ENCODE peak calls at places on chromosomes 5 and 9, in ten cellular contexts. F, D, Y, R, Z, V, U, X, P and S are unnamed samples. For H3K27me3 and H3K9me3, the result is how much of the 10 kb centered on the place peaks cover.

GRCh38 chr9:6923081-6923480 is 165.3 kb downstream of the KDM4C start:
- DNase-seq in F (peak), D (no peak), Y (no peak), R (no peak), Z (no peak), V (no peak), U (no peak), X (no peak), P (no peak), S (no peak)

GRCh38 chr5:120771181-120771580 is 307.1 kb downstream of the PRR16 start:
- DNase-seq in F (no peak), D (no peak), Y (peak), R (no peak), Z (peak), V (no peak), U (no peak), X (no peak), P (no peak), S (no peak)

GRCh38 chr9:121551985-121552753 is 52.5 kb upstream of the GGTA1 start:
- DNase-seq in F (no peak), D (no peak), Y (no peak), R (no peak), Z (peak), V (no peak), U (no peak), X (no peak), P (no peak), S (peak)

GRCh38 chr9:2027761-2028160 is 12.6 kb downstream of the SMARCA2 start:
- DNase-seq in F (no peak), D (no peak), Y (no peak), R (no peak), Z (peak), V (no peak), U (no peak), X (no peak), P (no peak), S (no peak)

GRCh38 chr5:53323943-53324642 is 156.3 kb upstream of the FST start:
- DNase-seq in F (no peak), D (no peak), Y (peak), R (no peak), Z (no peak), V (no peak), U (no peak), X (no peak), P (peak), S (no peak)

GRCh38 chr5:62626534-62626933 is 47.9 kb downstream of the LRRC70 start:
- DNase-seq in F (no peak), D (no peak), Y (no peak), R (no peak), Z (no peak), V (no peak), U (no peak), X (no peak), P (no peak), S (no peak)

GRCh38 chr9:123415593-123415930 is 59.6 kb downstream of the CRB2 start:
- DNase-seq in F (no peak), D (no peak), Y (no peak), R (no peak), Z (no peak), V (no peak), U (no peak), X (no peak), P (no peak), S (no peak)

GRCh38 chr9:136372561-136373299 is 739 bp downstream of the CARD9 start:
- DNase-seq in F (peak), D (peak), Y (peak), R (peak), Z (peak), V (no peak), U (no peak), X (peak), P (peak), S (peak)

GRCh38 chr9:22005083-22005699 is 3.9 kb downstream of the CDKN2B start:
- DNase-seq in F (peak), D (no peak), Y (peak), R (no peak), Z (no peak), V (no peak), U (no peak), X (no peak), P (no peak), S (no peak)

GRCh38 chr9:134854541-134854981 is 26.0 kb upstream of the FCN2 start:
- DNase-seq in F (no peak), D (no peak), Y (no peak), R (peak), Z (no peak), V (no peak), U (no peak), X (no peak), P (no peak), S (no peak)

GRCh38 chr5:168030911-168031310 is 260.5 kb upstream of the WWC1 start:
- DNase-seq in F (no peak), D (no peak), Y (no peak), R (no peak), Z (no peak), V (no peak), U (no peak), X (no peak), P (no peak), S (no peak)

GRCh38 chr5:54807421-54807820 is 178.0 kb downstream of the ESM1 start:
- DNase-seq in F (peak), D (no peak), Y (peak), R (no peak), Z (peak), V (no peak), U (no peak), X (peak), P (peak), S (no peak)

GRCh38 chr5:135467051-135467625 is 15.0 kb upstream of the TIFAB start:
- DNase-seq in F (no peak), D (no peak), Y (no peak), R (no peak), Z (no peak), V (no peak), U (no peak), X (no peak), P (no peak), S (no peak)

GRCh38 chr5:90932052-90932699 is 373.6 kb downstream of the ADGRV1 start:
- DNase-seq in F (peak), D (no peak), Y (peak), R (no peak), Z (peak), V (peak), U (peak), X (peak), P (peak), S (peak)

GRCh38 chr9:8451146-8451545 is 651.6 kb upstream of the DMAC1 start:
- DNase-seq in F (no peak), D (no peak), Y (no peak), R (no peak), Z (no peak), V (no peak), U (no peak), X (no peak), P (no peak), S (no peak)

GRCh38 chr9:132806306-132806705 is 71.8 kb downstream of the AK8 start:
- DNase-seq in F (no peak), D (no peak), Y (no peak), R (no peak), Z (no peak), V (no peak), U (no peak), X (no peak), P (no peak), S (no peak)

GRCh38 chr9:136944094-136944518 is 432 bp downstream of the FBXW5 start:
- DNase-seq in F (peak), D (no peak), Y (peak), R (no peak), Z (peak), V (peak), U (no peak), X (peak), P (peak), S (no peak)

GRCh38 chr5:53362521-53362941 is 117.9 kb upstream of the FST start:
- DNase-seq in F (peak), D (no peak), Y (peak), R (no peak), Z (peak), V (no peak), U (no peak), X (peak), P (peak), S (peak)

GRCh38 chr9:72557549-72557948 is 36.1 kb downstream of the TMC1 start:
- DNase-seq in F (peak), D (no peak), Y (peak), R (no peak), Z (peak), V (no peak), U (peak), X (peak), P (peak), S (peak)

GRCh38 chr5:113375492-113376060 is 59.2 kb downstream of the TSSK1B start:
- DNase-seq in F (no peak), D (peak), Y (no peak), R (no peak), Z (no peak), V (no peak), U (no peak), X (no peak), P (no peak), S (no peak)

GRCh38 chr9:76373173-76373771 is 21.0 kb downstream of the RFK start:
- DNase-seq in F (peak), D (peak), Y (peak), R (no peak), Z (peak), V (no peak), U (no peak), X (peak), P (no peak), S (peak)

GRCh38 chr9:87722393-87722792 is 3.5 kb upstream of the CTSL start:
- DNase-seq in F (no peak), D (peak), Y (no peak), R (no peak), Z (no peak), V (no peak), U (no peak), X (no peak), P (no peak), S (no peak)

GRCh38 chr9:17810728-17811634 is 232.1 kb downstream of the SH3GL2 start:
- DNase-seq in F (peak), D (peak), Y (peak), R (no peak), Z (peak), V (no peak), U (peak), X (peak), P (peak), S (peak)

GRCh38 chr5:44943637-44944036 is 134.9 kb downstream of the MRPS30 start:
- DNase-seq in F (no peak), D (no peak), Y (no peak), R (no peak), Z (peak), V (no peak), U (no peak), X (peak), P (no peak), S (no peak)

GRCh38 chr9:116837038-116837998 is 150.2 kb downstream of the TRIM32 start:
- DNase-seq in F (no peak), D (no peak), Y (no peak), R (no peak), Z (no peak), V (no peak), U (no peak), X (no peak), P (peak), S (no peak)

GRCh38 chr5:102946971-102947370 is 173.0 kb downstream of the GIN1 start:
- DNase-seq in F (no peak), D (peak), Y (no peak), R (no peak), Z (no peak), V (no peak), U (no peak), X (no peak), P (no peak), S (peak)

GRCh38 chr5:125227333-125228075 is 481.1 kb upstream of the ZNF608 start:
- DNase-seq in F (peak), D (no peak), Y (peak), R (no peak), Z (peak), V (no peak), U (peak), X (peak), P (peak), S (peak)

GRCh38 chr9:27540537-27540936 is 10.9 kb upstream of the MOB3B start:
- DNase-seq in F (peak), D (no peak), Y (peak), R (no peak), Z (no peak), V (no peak), U (no peak), X (peak), P (peak), S (no peak)

GRCh38 chr5:9324348-9325056 is 221.4 kb downstream of the SEMA5A start:
- DNase-seq in F (peak), D (no peak), Y (peak), R (no peak), Z (no peak), V (no peak), U (no peak), X (peak), P (no peak), S (no peak)

GRCh38 chr5:56585466-56585865 is 229.9 kb upstream of the MAP3K1 start:
- DNase-seq in F (peak), D (no peak), Y (peak), R (no peak), Z (peak), V (no peak), U (no peak), X (peak), P (peak), S (peak)

GRCh38 chr5:75617746-75618352 is 6.6 kb downstream of the ANKDD1B start:
- DNase-seq in F (peak), D (no peak), Y (no peak), R (no peak), Z (no peak), V (no peak), U (no peak), X (no peak), P (no peak), S (no peak)

GRCh38 chr5:100846722-100847121 is 56.4 kb downstream of the ST8SIA4 start:
- DNase-seq in F (peak), D (no peak), Y (no peak), R (no peak), Z (peak), V (no peak), U (no peak), X (peak), P (no peak), S (no peak)

DNA sequence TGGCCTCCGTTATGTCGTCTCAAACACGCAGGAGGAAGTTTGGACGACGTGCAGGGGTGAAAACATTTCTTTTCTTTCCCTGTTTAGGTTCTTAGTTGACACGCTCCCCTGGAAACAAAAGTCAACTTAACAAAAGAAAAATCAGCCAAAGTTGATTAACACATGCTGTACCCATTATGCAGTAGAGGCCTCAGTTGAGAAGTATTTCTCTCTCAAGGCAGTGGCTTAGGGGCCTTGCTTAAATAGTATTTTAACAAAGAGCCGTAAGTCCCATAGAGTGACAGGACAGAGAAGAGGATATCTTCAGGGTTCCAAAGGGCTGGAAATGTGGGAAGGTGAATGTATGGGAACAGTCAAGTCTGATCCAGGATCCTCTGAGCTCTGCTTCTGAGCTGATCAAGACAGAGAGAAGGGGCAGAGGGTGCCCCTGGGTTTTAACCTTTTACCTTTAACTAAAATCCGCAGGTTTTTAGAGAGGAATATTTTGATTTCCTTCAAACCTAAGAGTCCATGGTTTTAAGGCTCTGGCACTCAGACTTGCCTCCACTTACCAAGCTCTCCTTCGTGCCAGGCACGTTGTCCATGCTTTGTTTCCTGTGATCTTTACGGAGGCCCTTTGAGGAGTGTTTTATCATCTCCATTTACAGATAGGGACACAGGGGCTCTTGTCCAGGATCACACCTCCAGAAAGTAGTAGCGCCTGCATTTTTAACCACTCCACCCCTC is 629 bp upstream of the CD74 start:
- DNase-seq in F (no peak), D (no peak), Y (no peak), R (no peak), Z (no peak), V (no peak), U (no peak), X (no peak), P (no peak), S (no peak)
- H3K4me3 ChIP-seq in F (no peak), D (peak), Y (no peak), R (peak), Z (no peak), V (peak), U (no peak), X (no peak), P (no peak), S (no peak)

DNA sequence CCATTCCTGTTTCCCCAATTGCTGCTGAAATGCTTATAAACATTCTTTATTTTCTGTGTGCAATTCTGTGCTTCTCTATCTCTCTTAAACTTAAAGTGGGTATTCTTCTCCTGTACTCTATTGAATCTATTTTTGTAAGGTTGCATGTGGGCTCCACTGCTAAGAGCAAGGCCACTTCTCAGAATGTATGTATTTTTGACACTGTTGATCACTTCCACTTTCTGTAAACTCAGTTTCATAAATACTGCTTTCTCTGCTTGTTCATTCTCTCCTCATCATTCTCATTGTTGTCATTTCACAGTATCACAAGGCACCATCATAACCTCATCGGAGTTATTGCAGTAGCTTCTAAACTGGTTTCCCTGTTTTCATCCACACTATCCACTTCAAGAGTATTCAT is 483.0 kb upstream of the CDH18 start:
- DNase-seq in F (no peak), D (no peak), Y (no peak), R (no peak), Z (no peak), V (no peak), U (no peak), X (no peak), P (no peak), S (no peak)
- H3K27me3 ChIP-seq in F (under half), D (under half), Y (under half), R (under half), Z (under half), V (under half), U (under half), X (under half), P (under half), S (under half)

GRCh38 chr9:40909821-40910220 is 218.7 kb downstream of the FOXD4L6 start:
- DNase-seq in F (no peak), D (no peak), Y (no peak), R (no peak), Z (no peak), V (no peak), U (no peak), X (no peak), P (no peak), S (no peak)
- H3K9me3 ChIP-seq in F (under half), D (under half), Y (half or more), R (half or more), Z (under half), V (half or more), U (under half), X (under half), P (under half), S (under half)

DNA sequence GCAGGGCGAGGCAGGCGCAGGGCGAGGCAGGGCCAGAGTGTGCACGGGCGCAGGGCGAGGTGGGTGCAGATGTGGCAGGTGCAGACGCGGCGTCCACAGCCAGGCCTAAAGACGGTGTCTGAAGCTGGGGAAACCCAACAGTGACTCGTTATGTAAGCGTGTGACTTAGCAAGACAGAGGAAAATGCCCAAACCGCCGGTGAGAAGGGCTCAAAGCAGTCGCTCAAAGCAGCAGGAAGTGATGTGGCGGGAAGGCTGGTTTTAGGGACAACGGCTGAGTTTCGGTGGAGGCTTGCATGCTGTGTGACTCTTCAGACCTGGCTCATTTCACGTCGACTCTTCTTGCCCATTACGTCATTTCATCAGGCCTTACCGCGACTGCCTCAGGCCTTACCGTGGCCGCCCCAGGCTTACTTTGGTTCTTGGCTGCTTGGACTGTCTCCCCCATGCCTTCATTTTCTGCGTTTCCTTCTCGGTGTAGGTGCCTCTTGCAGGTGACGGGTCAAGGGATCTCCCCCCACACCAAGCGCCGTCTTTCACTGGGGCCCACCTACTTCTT is 50.5 kb upstream of the EXOC3 start:
- DNase-seq in F (no peak), D (no peak), Y (peak), R (no peak), Z (peak), V (peak), U (peak), X (no peak), P (peak), S (peak)
- H3K4me3 ChIP-seq in F (no peak), D (no peak), Y (no peak), R (no peak), Z (no peak), V (peak), U (no peak), X (no peak), P (no peak), S (no peak)

GRCh38 chr5:180688326-180689070 is 39.1 kb upstream of the FLT4 start:
- DNase-seq in F (no peak), D (no peak), Y (no peak), R (no peak), Z (no peak), V (no peak), U (no peak), X (no peak), P (no peak), S (no peak)

GRCh38 chr5:180690562-180690961 is 41.2 kb upstream of the FLT4 start:
- DNase-seq in F (no peak), D (no peak), Y (no peak), R (no peak), Z (no peak), V (no peak), U (no peak), X (no peak), P (no peak), S (no peak)

GRCh38 chr5:180689071-180689694 is 39.8 kb upstream of the FLT4 start:
- DNase-seq in F (no peak), D (no peak), Y (no peak), R (no peak), Z (no peak), V (peak), U (no peak), X (no peak), P (no peak), S (no peak)

GRCh38 chr5:180692426-180692825 is 43.0 kb upstream of the FLT4 start:
- DNase-seq in F (no peak), D (no peak), Y (no peak), R (no peak), Z (no peak), V (no peak), U (no peak), X (no peak), P (no peak), S (no peak)

DNA sequence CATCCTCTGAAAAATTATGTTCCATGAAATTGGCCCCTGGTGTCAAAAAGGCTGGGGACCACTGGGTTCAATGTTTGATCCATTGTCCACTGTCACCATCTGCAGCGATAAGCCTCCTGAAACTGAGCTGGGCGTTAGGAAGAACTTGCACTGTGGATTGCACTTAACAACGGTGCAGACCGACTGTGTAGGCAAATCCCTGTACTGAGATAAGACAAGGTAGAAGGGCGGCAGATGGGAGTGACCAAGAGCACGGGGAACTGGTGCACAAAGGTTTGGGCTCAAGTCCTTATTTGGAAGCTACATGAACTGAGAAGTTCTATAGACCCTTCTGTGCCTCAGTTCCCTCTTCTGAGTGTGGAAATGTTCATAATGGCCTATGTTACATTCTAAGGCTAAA is 41.6 kb upstream of the FLT4 start:
- DNase-seq in F (no peak), D (no peak), Y (no peak), R (no peak), Z (no peak), V (no peak), U (no peak), X (no peak), P (no peak), S (no peak)
- H3K27me3 ChIP-seq in F (under half), D (under half), Y (under half), R (under half), Z (under half), V (under half), U (under half), X (under half), P (half or more), S (half or more)

GRCh38 chr5:26054594-26054993 is 983.8 kb downstream of the CDH9 start:
- DNase-seq in F (no peak), D (no peak), Y (no peak), R (no peak), Z (no peak), V (no peak), U (no peak), X (no peak), P (no peak), S (no peak)
- H3K9me3 ChIP-seq in F (under half), D (under half), Y (under half), R (under half), Z (under half), V (under half), U (under half), X (under half), P (under half), S (under half)